ENCODE peak calls at places on chromosomes 1 and 21, in five cellular contexts. N, W, I, K and J are unnamed samples.

GRCh38 chr1:230752407-230752806 is 5.2 kb downstream of the CAPN9 start:
- DNase-seq in K (no peak), I (no peak), W (no peak), N (no peak), J (peak)

GRCh38 chr21:45477176-45478114 is 64.8 kb downstream of the SLC19A1 start:
- DNase-seq in W (peak), I (no peak), N (no peak), K (no peak), J (no peak)

GRCh38 chr1:165631403-165632151 is 543 bp downstream of the MGST3 start:
- DNase-seq in W (peak), I (peak), N (peak), K (no peak), J (peak)

GRCh38 chr1:199403421-199404116 is 623.9 kb upstream of the NR5A2 start:
- DNase-seq in W (no peak), K (no peak), I (no peak), N (peak), J (no peak)

GRCh38 chr1:205667909-205668643 is 12.2 kb downstream of the SLC45A3 start:
- DNase-seq in I (peak), W (no peak), N (no peak), K (no peak), J (no peak)

GRCh38 chr1:75136921-75137641 is 2.9 kb downstream of the LHX8 start:
- DNase-seq in N (no peak), I (no peak), W (no peak), K (no peak), J (no peak)

GRCh38 chr21:45794040-45794439 is 150.5 kb downstream of the PCBP3 start:
- DNase-seq in K (no peak), W (no peak), I (no peak), N (no peak), J (no peak)

GRCh38 chr1:227944066-227944930 is 3.4 kb downstream of the WNT9A start:
- DNase-seq in N (no peak), W (peak), K (no peak), I (no peak), J (no peak)

GRCh38 chr1:192550922-192551534 is 24.5 kb upstream of the RGS1 start:
- DNase-seq in N (no peak), I (no peak), W (no peak), K (no peak), J (no peak)

GRCh38 chr1:231194476-231194842 is 32.6 kb downstream of the TRIM67 start:
- DNase-seq in N (no peak), K (no peak), I (no peak), W (no peak), J (no peak)

GRCh38 chr1:22332166-22332717 is 119.4 kb upstream of the ZBTB40 start:
- DNase-seq in I (no peak), K (no peak), W (no peak), N (no peak), J (no peak)

GRCh38 chr1:211241071-211241470 is 18.1 kb upstream of the RCOR3 start:
- DNase-seq in W (no peak), I (no peak), K (no peak), N (no peak), J (no peak)

GRCh38 chr1:172686143-172686542 is 27.2 kb downstream of the FASLG start:
- DNase-seq in I (no peak), K (no peak), N (no peak), W (no peak), J (no peak)

GRCh38 chr1:224106568-224107281 is 7.2 kb upstream of the FBXO28 start:
- DNase-seq in N (no peak), K (no peak), I (peak), W (no peak), J (no peak)

GRCh38 chr1:208526726-208527125 is 282.5 kb upstream of the PLXNA2 start:
- DNase-seq in K (no peak), N (no peak), W (no peak), I (no peak), J (no peak)

GRCh38 chr1:180501865-180502360 is 464 bp downstream of the ACBD6 start:
- DNase-seq in N (no peak), I (no peak), W (no peak), K (no peak), J (no peak)

GRCh38 chr1:22127248-22127647 is 15.6 kb downstream of the WNT4 start:
- DNase-seq in W (no peak), N (no peak), K (no peak), I (no peak), J (peak)

GRCh38 chr1:206831605-206832004 is 33.8 kb upstream of the IL20 start:
- DNase-seq in K (no peak), I (no peak), W (no peak), N (no peak), J (no peak)

GRCh38 chr1:150237746-150238145 is 1.8 kb upstream of the ANP32E start:
- DNase-seq in I (no peak), K (no peak), W (no peak), N (no peak), J (no peak)

GRCh38 chr21:37153935-37154350 is 80.9 kb downstream of the TTC3 start:
- DNase-seq in I (no peak), W (peak), K (no peak), N (peak), J (no peak)

GRCh38 chr1:158353333-158354038 is at the start of gene CD1E:
- DNase-seq in W (no peak), N (no peak), K (no peak), I (no peak), J (no peak)

GRCh38 chr1:167676205-167676915 is 45.4 kb upstream of the MPZL1 start:
- DNase-seq in W (no peak), N (no peak), I (no peak), K (no peak), J (no peak)

GRCh38 chr1:79928901-79929300 is 922.4 kb upstream of the ADGRL4 start:
- DNase-seq in K (no peak), W (no peak), I (no peak), N (no peak), J (no peak)

GRCh38 chr1:40898434-40898900 is 36.3 kb upstream of the CITED4 start:
- DNase-seq in I (no peak), W (no peak), K (no peak), N (peak), J (no peak)

GRCh38 chr1:59026472-59026948 is 242.7 kb upstream of the JUN start:
- DNase-seq in N (no peak), I (no peak), K (no peak), W (no peak), J (no peak)

GRCh38 chr1:17059391-17060128 is 5.7 kb upstream of the SDHB start:
- DNase-seq in K (no peak), I (peak), N (peak), W (peak), J (peak)

GRCh38 chr1:245692318-245692717 is 537.5 kb downstream of the KIF26B start:
- DNase-seq in K (no peak), W (no peak), N (no peak), I (no peak), J (no peak)

GRCh38 chr21:36859744-36860501 is 106.5 kb downstream of the HLCS start:
- DNase-seq in K (no peak), W (peak), I (peak), N (no peak), J (peak)

DNA sequence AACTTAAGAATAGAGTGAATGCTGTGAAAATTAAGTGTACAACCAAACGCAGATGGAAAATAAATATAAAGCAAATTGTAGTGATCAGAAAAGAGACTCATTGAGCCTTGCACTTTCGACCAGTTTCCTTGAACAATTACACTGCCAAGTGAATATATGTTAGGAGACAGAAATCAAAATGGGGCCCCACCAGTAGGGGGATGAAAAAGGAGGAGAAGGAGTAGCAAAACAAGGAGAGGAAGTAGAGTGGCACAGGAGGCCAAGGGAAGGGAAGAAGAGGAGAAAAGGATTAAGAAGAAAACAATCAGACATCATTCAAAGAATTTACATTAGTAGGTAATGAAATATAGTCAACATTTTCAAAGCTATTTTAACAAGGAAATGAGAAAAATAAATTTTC is 1770.6 kb downstream of the PLA2G4A start:
- DNase-seq in N (no peak), K (no peak), I (no peak), W (no peak), J (no peak)
- H3K4me3 ChIP-seq in N (no peak), K (no peak), I (no peak), W (no peak), J (no peak)

GRCh38 chr1:155645648-155646047 is 35.6 kb downstream of the MSTO1 start:
- DNase-seq in W (peak), I (no peak), N (peak), K (no peak), J (no peak)

GRCh38 chr1:155650231-155650757 is 38.3 kb downstream of the YY1AP1 start:
- DNase-seq in W (no peak), N (no peak), K (no peak), I (no peak), J (no peak)

GRCh38 chr1:155646307-155646706 is 36.3 kb downstream of the MSTO1 start:
- DNase-seq in W (peak), N (no peak), I (peak), K (no peak), J (no peak)

GRCh38 chr1:155649689-155650088 is 38.9 kb downstream of the YY1AP1 start:
- DNase-seq in I (no peak), K (no peak), W (no peak), N (no peak), J (no peak)

GRCh38 chr1:155648207-155649147 is 38.5 kb downstream of the MSTO1 start:
- DNase-seq in N (peak), K (no peak), W (no peak), I (peak), J (no peak)
- TF ChIP-seq CTCF in N (peak), K (peak), W (peak), I (no peak), J (peak)

GRCh38 chr1:115771094-115771846 is 2.8 kb upstream of the CASQ2 start:
- DNase-seq in N (no peak), W (no peak), K (no peak), I (no peak), J (no peak)

GRCh38 chr1:115767403-115767802 is 1.1 kb downstream of the CASQ2 start:
- DNase-seq in K (no peak), W (peak), I (no peak), N (peak), J (no peak)

GRCh38 chr1:115768549-115768948 is at the start of gene CASQ2:
- DNase-seq in W (peak), I (no peak), N (no peak), K (no peak), J (no peak)

GRCh38 chr1:115771847-115772457 is 3.4 kb upstream of the CASQ2 start:
- DNase-seq in W (peak), N (no peak), K (no peak), I (peak), J (no peak)
- H3K4me3 ChIP-seq in W (peak), N (no peak), K (peak), I (no peak), J (no peak)

GRCh38 chr21:38798481-38798882 is 7.2 kb upstream of the ETS2 start:
- DNase-seq in W (no peak), I (no peak), N (peak), K (no peak), J (no peak)
- TF ChIP-seq CTCF in W (no peak), I (no peak), N (no peak), K (no peak), J (no peak)

GRCh38 chr1:241424480-241424971 is 67.5 kb upstream of the RGS7 start:
- DNase-seq in W (no peak), I (no peak), K (no peak), N (no peak), J (peak)
- H3K4me3 ChIP-seq in W (peak), I (no peak), K (peak), N (peak), J (peak)

GRCh38 chr1:1567831-1568380 is 6.8 kb downstream of the SSU72 start:
- DNase-seq in I (no peak), W (no peak), K (no peak), N (no peak), J (no peak)
- TF ChIP-seq CTCF in I (no peak), W (no peak), K (no peak), N (no peak), J (no peak)